ENCODE peak calls at places on chromosome 6, in six cellular contexts. One of them, this sample, is unnamed.

GRCh38 chr6:327538-328183 is 35.4 kb downstream of the DUSP22 start:
- DNase-seq in lung microvascular endothelial cell: no peak
- DNase-seq in M059J: peak; percentile 40
- DNase-seq in GM03348: peak; percentile 82
- DNase-seq in neural progenitor cell: no peak
- DNase-seq in GM06990: no peak
- DNase-seq in this sample: no peak

GRCh38 chr6:91886183-91886795 is 1299.4 kb upstream of the MAP3K7 start:
- DNase-seq in GM06990: no peak
- DNase-seq in GM03348: no peak
- DNase-seq in M059J: no peak
- DNase-seq in lung microvascular endothelial cell: no peak
- DNase-seq in neural progenitor cell: no peak
- DNase-seq in this sample: no peak

GRCh38 chr6:89611666-89612065 is 26.9 kb downstream of the LYRM2 start:
- DNase-seq in M059J: peak; percentile 10
- DNase-seq in GM06990: no peak
- DNase-seq in GM03348: peak; percentile 36
- DNase-seq in neural progenitor cell: no peak
- DNase-seq in lung microvascular endothelial cell: peak; percentile 23
- DNase-seq in this sample: peak; percentile 45

GRCh38 chr6:158807515-158808441 is 11.4 kb downstream of the EZR start:
- DNase-seq in GM06990: no peak
- DNase-seq in GM03348: no peak
- DNase-seq in M059J: no peak
- DNase-seq in lung microvascular endothelial cell: no peak
- DNase-seq in neural progenitor cell: no peak
- DNase-seq in this sample: no peak

GRCh38 chr6:408599-409102 is 17.1 kb downstream of the IRF4 start:
- DNase-seq in lung microvascular endothelial cell: peak; percentile 55
- DNase-seq in M059J: peak; percentile 64
- DNase-seq in GM06990: no peak
- DNase-seq in GM03348: peak; percentile 59
- DNase-seq in neural progenitor cell: peak; percentile 79
- DNase-seq in this sample: no peak

GRCh38 chr6:147974376-147974775 is 368.3 kb upstream of the SASH1 start:
- DNase-seq in GM06990: no peak
- DNase-seq in GM03348: no peak
- DNase-seq in neural progenitor cell: no peak
- DNase-seq in lung microvascular endothelial cell: peak; percentile 64
- DNase-seq in M059J: peak; percentile 75
- DNase-seq in this sample: no peak

GRCh38 chr6:135817035-135817434 is 34.5 kb upstream of the PDE7B start:
- DNase-seq in neural progenitor cell: no peak
- DNase-seq in lung microvascular endothelial cell: no peak
- DNase-seq in GM03348: no peak
- DNase-seq in GM06990: no peak
- DNase-seq in M059J: no peak
- DNase-seq in this sample: no peak

GRCh38 chr6:75012018-75012417 is 193.8 kb downstream of the COL12A1 start:
- DNase-seq in lung microvascular endothelial cell: no peak
- DNase-seq in GM03348: peak; percentile 36
- DNase-seq in GM06990: no peak
- DNase-seq in neural progenitor cell: no peak
- DNase-seq in M059J: no peak
- DNase-seq in this sample: no peak

GRCh38 chr6:45419574-45420082 is 41.9 kb upstream of the SUPT3H start:
- DNase-seq in lung microvascular endothelial cell: peak; percentile 36
- DNase-seq in neural progenitor cell: peak; percentile 82
- DNase-seq in GM03348: no peak
- DNase-seq in GM06990: no peak
- DNase-seq in M059J: peak; percentile 91
- DNase-seq in this sample: peak; percentile 90

GRCh38 chr6:27059621-27060425 is 187.7 kb upstream of the PRSS16 start:
- DNase-seq in lung microvascular endothelial cell: no peak
- DNase-seq in GM06990: no peak
- DNase-seq in neural progenitor cell: peak; percentile 30
- DNase-seq in GM03348: no peak
- DNase-seq in M059J: no peak
- DNase-seq in this sample: no peak

GRCh38 chr6:134875367-134875766 is 74.5 kb downstream of the ALDH8A1 start:
- DNase-seq in GM03348: no peak
- DNase-seq in GM06990: no peak
- DNase-seq in neural progenitor cell: no peak
- DNase-seq in lung microvascular endothelial cell: peak; percentile 31
- DNase-seq in M059J: peak; percentile 12
- DNase-seq in this sample: no peak